ENCODE peak calls at places on chromosomes 12 and 14, in four cellular contexts. P, U, F and S are unnamed samples.

GRCh38 chr12:69101505-69101904 is 137.9 kb upstream of the CPSF6 start:
- DNase-seq in P (no peak), U (no peak), F (peak), S (no peak)

GRCh38 chr14:100065942-100066574 is 836 bp downstream of the EVL start:
- DNase-seq in F (no peak), U (no peak), P (no peak), S (no peak)

GRCh38 chr12:9361879-9362326 is 153.7 kb upstream of the PZP start:
- DNase-seq in P (no peak), F (no peak), U (no peak), S (peak)

GRCh38 chr12:79250955-79251354 is 386.4 kb downstream of the SYT1 start:
- DNase-seq in U (no peak), P (no peak), F (no peak), S (no peak)

GRCh38 chr14:31582286-31582691 is 21.1 kb downstream of the NUBPL start:
- DNase-seq in F (peak), U (no peak), P (peak), S (no peak)

GRCh38 chr14:36021926-36022325 is 154.6 kb downstream of the PTCSC3 start:
- DNase-seq in P (peak), F (peak), U (no peak), S (peak)

GRCh38 chr14:68297871-68298468 is 478.4 kb downstream of the RAD51B start:
- DNase-seq in F (peak), P (peak), U (no peak), S (no peak)

GRCh38 chr14:105436891-105437722 is 17.5 kb downstream of the MTA1 start:
- DNase-seq in U (no peak), P (no peak), F (no peak), S (no peak)

GRCh38 chr14:73239463-73240241 is 2.3 kb downstream of the PAPLN start:
- DNase-seq in U (no peak), P (peak), F (peak), S (peak)

GRCh38 chr12:50112456-50113218 is 601 bp downstream of the COX14 start:
- DNase-seq in P (peak), U (no peak), F (no peak), S (no peak)

GRCh38 chr14:56189306-56189705 is 71.1 kb downstream of the PELI2 start:
- DNase-seq in F (peak), U (no peak), P (no peak), S (no peak)

GRCh38 chr12:64890873-64891468 is 66.5 kb downstream of the TBC1D30 start:
- DNase-seq in F (peak), P (peak), U (no peak), S (peak)

GRCh38 chr14:23123419-23123818 is 4.4 kb upstream of the CEBPE start:
- DNase-seq in P (no peak), U (no peak), F (no peak), S (no peak)

GRCh38 chr12:49583361-49584094 is 15.6 kb upstream of the MCRS1 start:
- DNase-seq in P (no peak), U (no peak), F (no peak), S (no peak)

GRCh38 chr14:38548091-38548490 is 292.2 kb upstream of the CLEC14A start:
- DNase-seq in U (no peak), P (no peak), F (no peak), S (no peak)

GRCh38 chr12:56897844-56898341 is 36.3 kb downstream of the SDR9C7 start:
- DNase-seq in F (no peak), P (no peak), U (no peak), S (no peak)

GRCh38 chr14:23520899-23521521 is 30.6 kb downstream of the ZFHX2 start:
- DNase-seq in P (no peak), F (no peak), U (no peak), S (no peak)

GRCh38 chr12:18222699-18223098 is 38.6 kb upstream of the PIK3C2G start:
- DNase-seq in U (no peak), F (no peak), P (no peak), S (no peak)